ENCODE peak calls at places on chromosomes 6 and 20, in eight cellular contexts. One of them, this sample, is unnamed.

GRCh38 chr20:43545837-43546578 is 12.8 kb upstream of the SGK2 start:
- DNase-seq in NCI-H774: no peak
- DNase-seq in iris pigment epithelial cell: no peak
- DNase-seq in stimulated activated CD4-positive, alpha-beta T cell treated with anti-CD3 and anti-CD28 coated beads, Interleukin-4, amount 100 ng/mL, for 48 hours: no peak
- DNase-seq in activated CD4-positive, alpha-beta T cell treated with anti-CD3 and anti-CD28 coated beads, Interleukin-2, amount 10 ng/mL, durations not matched to agents 7 days and 5 days: no peak
- DNase-seq in amniotic stem cell: no peak
- DNase-seq in HEK293T: no peak
- DNase-seq in NCI-H1105: no peak
- DNase-seq in this sample: no peak

GRCh38 chr20:31860431-31861345 is 9.6 kb downstream of the DUSP15 start:
- DNase-seq in iris pigment epithelial cell: peak
- DNase-seq in NCI-H774: no peak
- DNase-seq in NCI-H1105: peak
- DNase-seq in stimulated activated CD4-positive, alpha-beta T cell treated with anti-CD3 and anti-CD28 coated beads, Interleukin-4, amount 100 ng/mL, for 48 hours: no peak
- DNase-seq in amniotic stem cell: no peak
- DNase-seq in activated CD4-positive, alpha-beta T cell treated with anti-CD3 and anti-CD28 coated beads, Interleukin-2, amount 10 ng/mL, durations not matched to agents 7 days and 5 days: no peak
- DNase-seq in HEK293T: no peak
- DNase-seq in this sample: peak

GRCh38 chr20:14948416-14948815 is 611.0 kb upstream of the FLRT3 start:
- DNase-seq in iris pigment epithelial cell: no peak
- DNase-seq in NCI-H774: no peak
- DNase-seq in HEK293T: no peak
- DNase-seq in NCI-H1105: no peak
- DNase-seq in stimulated activated CD4-positive, alpha-beta T cell treated with anti-CD3 and anti-CD28 coated beads, Interleukin-4, amount 100 ng/mL, for 48 hours: no peak
- DNase-seq in activated CD4-positive, alpha-beta T cell treated with anti-CD3 and anti-CD28 coated beads, Interleukin-2, amount 10 ng/mL, durations not matched to agents 7 days and 5 days: no peak
- DNase-seq in amniotic stem cell: no peak
- DNase-seq in this sample: no peak

GRCh38 chr6:114053791-114054190 is 82.8 kb upstream of the HDAC2 start:
- DNase-seq in activated CD4-positive, alpha-beta T cell treated with anti-CD3 and anti-CD28 coated beads, Interleukin-2, amount 10 ng/mL, durations not matched to agents 7 days and 5 days: no peak
- DNase-seq in NCI-H774: no peak
- DNase-seq in amniotic stem cell: no peak
- DNase-seq in stimulated activated CD4-positive, alpha-beta T cell treated with anti-CD3 and anti-CD28 coated beads, Interleukin-4, amount 100 ng/mL, for 48 hours: no peak
- DNase-seq in NCI-H1105: no peak
- DNase-seq in HEK293T: no peak
- DNase-seq in iris pigment epithelial cell: no peak
- DNase-seq in this sample: no peak

GRCh38 chr20:34516874-34517542 is 786 bp downstream of the DYNLRB1 start:
- DNase-seq in stimulated activated CD4-positive, alpha-beta T cell treated with anti-CD3 and anti-CD28 coated beads, Interleukin-4, amount 100 ng/mL, for 48 hours: peak
- DNase-seq in iris pigment epithelial cell: peak
- DNase-seq in NCI-H1105: peak
- DNase-seq in NCI-H774: no peak
- DNase-seq in amniotic stem cell: no peak
- DNase-seq in activated CD4-positive, alpha-beta T cell treated with anti-CD3 and anti-CD28 coated beads, Interleukin-2, amount 10 ng/mL, durations not matched to agents 7 days and 5 days: peak
- DNase-seq in HEK293T: peak
- DNase-seq in this sample: no peak

GRCh38 chr6:42393339-42393738 is 58.4 kb downstream of the TRERF1 start:
- DNase-seq in iris pigment epithelial cell: no peak
- DNase-seq in activated CD4-positive, alpha-beta T cell treated with anti-CD3 and anti-CD28 coated beads, Interleukin-2, amount 10 ng/mL, durations not matched to agents 7 days and 5 days: no peak
- DNase-seq in NCI-H1105: no peak
- DNase-seq in NCI-H774: no peak
- DNase-seq in amniotic stem cell: no peak
- DNase-seq in stimulated activated CD4-positive, alpha-beta T cell treated with anti-CD3 and anti-CD28 coated beads, Interleukin-4, amount 100 ng/mL, for 48 hours: no peak
- DNase-seq in HEK293T: no peak
- DNase-seq in this sample: peak

GRCh38 chr6:161417712-161418457 is 144.0 kb upstream of the AGPAT4 start:
- DNase-seq in iris pigment epithelial cell: peak
- DNase-seq in stimulated activated CD4-positive, alpha-beta T cell treated with anti-CD3 and anti-CD28 coated beads, Interleukin-4, amount 100 ng/mL, for 48 hours: no peak
- DNase-seq in NCI-H774: no peak
- DNase-seq in NCI-H1105: no peak
- DNase-seq in HEK293T: peak
- DNase-seq in amniotic stem cell: no peak
- DNase-seq in activated CD4-positive, alpha-beta T cell treated with anti-CD3 and anti-CD28 coated beads, Interleukin-2, amount 10 ng/mL, durations not matched to agents 7 days and 5 days: no peak
- DNase-seq in this sample: peak

GRCh38 chr20:11195169-11195568 is 521.4 kb upstream of the JAG1 start:
- DNase-seq in NCI-H774: no peak
- DNase-seq in stimulated activated CD4-positive, alpha-beta T cell treated with anti-CD3 and anti-CD28 coated beads, Interleukin-4, amount 100 ng/mL, for 48 hours: no peak
- DNase-seq in NCI-H1105: no peak
- DNase-seq in amniotic stem cell: no peak
- DNase-seq in activated CD4-positive, alpha-beta T cell treated with anti-CD3 and anti-CD28 coated beads, Interleukin-2, amount 10 ng/mL, durations not matched to agents 7 days and 5 days: no peak
- DNase-seq in HEK293T: no peak
- DNase-seq in iris pigment epithelial cell: no peak
- DNase-seq in this sample: peak

GRCh38 chr6:20217476-20217855 is 5.2 kb upstream of the MBOAT1 start:
- DNase-seq in activated CD4-positive, alpha-beta T cell treated with anti-CD3 and anti-CD28 coated beads, Interleukin-2, amount 10 ng/mL, durations not matched to agents 7 days and 5 days: no peak
- DNase-seq in HEK293T: no peak
- DNase-seq in stimulated activated CD4-positive, alpha-beta T cell treated with anti-CD3 and anti-CD28 coated beads, Interleukin-4, amount 100 ng/mL, for 48 hours: no peak
- DNase-seq in NCI-H774: no peak
- DNase-seq in iris pigment epithelial cell: no peak
- DNase-seq in NCI-H1105: no peak
- DNase-seq in amniotic stem cell: no peak
- DNase-seq in this sample: no peak

GRCh38 chr6:89952696-89953095 is 58.4 kb downstream of the GJA10 start:
- DNase-seq in NCI-H774: no peak
- DNase-seq in stimulated activated CD4-positive, alpha-beta T cell treated with anti-CD3 and anti-CD28 coated beads, Interleukin-4, amount 100 ng/mL, for 48 hours: peak
- DNase-seq in iris pigment epithelial cell: peak
- DNase-seq in activated CD4-positive, alpha-beta T cell treated with anti-CD3 and anti-CD28 coated beads, Interleukin-2, amount 10 ng/mL, durations not matched to agents 7 days and 5 days: peak
- DNase-seq in HEK293T: no peak
- DNase-seq in NCI-H1105: no peak
- DNase-seq in amniotic stem cell: no peak
- DNase-seq in this sample: no peak

GRCh38 chr6:137811121-137811911 is 55.7 kb upstream of the TNFAIP3 start:
- DNase-seq in NCI-H774: peak
- DNase-seq in iris pigment epithelial cell: peak
- DNase-seq in NCI-H1105: no peak
- DNase-seq in activated CD4-positive, alpha-beta T cell treated with anti-CD3 and anti-CD28 coated beads, Interleukin-2, amount 10 ng/mL, durations not matched to agents 7 days and 5 days: peak
- DNase-seq in amniotic stem cell: peak
- DNase-seq in HEK293T: peak
- DNase-seq in stimulated activated CD4-positive, alpha-beta T cell treated with anti-CD3 and anti-CD28 coated beads, Interleukin-4, amount 100 ng/mL, for 48 hours: peak
- DNase-seq in this sample: peak

GRCh38 chr20:20624914-20625313 is 87.5 kb downstream of the RALGAPA2 start:
- DNase-seq in stimulated activated CD4-positive, alpha-beta T cell treated with anti-CD3 and anti-CD28 coated beads, Interleukin-4, amount 100 ng/mL, for 48 hours: no peak
- DNase-seq in activated CD4-positive, alpha-beta T cell treated with anti-CD3 and anti-CD28 coated beads, Interleukin-2, amount 10 ng/mL, durations not matched to agents 7 days and 5 days: no peak
- DNase-seq in iris pigment epithelial cell: no peak
- DNase-seq in NCI-H1105: peak
- DNase-seq in amniotic stem cell: no peak
- DNase-seq in HEK293T: no peak
- DNase-seq in NCI-H774: peak
- DNase-seq in this sample: no peak

GRCh38 chr6:25062070-25062811 is 126.5 kb upstream of the RIPOR2 start:
- DNase-seq in activated CD4-positive, alpha-beta T cell treated with anti-CD3 and anti-CD28 coated beads, Interleukin-2, amount 10 ng/mL, durations not matched to agents 7 days and 5 days: no peak
- DNase-seq in NCI-H774: no peak
- DNase-seq in HEK293T: no peak
- DNase-seq in iris pigment epithelial cell: no peak
- DNase-seq in NCI-H1105: no peak
- DNase-seq in stimulated activated CD4-positive, alpha-beta T cell treated with anti-CD3 and anti-CD28 coated beads, Interleukin-4, amount 100 ng/mL, for 48 hours: no peak
- DNase-seq in amniotic stem cell: no peak
- DNase-seq in this sample: no peak

GRCh38 chr6:110864816-110865215 is 9.8 kb upstream of the AMD1 start:
- DNase-seq in iris pigment epithelial cell: no peak
- DNase-seq in stimulated activated CD4-positive, alpha-beta T cell treated with anti-CD3 and anti-CD28 coated beads, Interleukin-4, amount 100 ng/mL, for 48 hours: no peak
- DNase-seq in amniotic stem cell: no peak
- DNase-seq in HEK293T: no peak
- DNase-seq in NCI-H1105: no peak
- DNase-seq in activated CD4-positive, alpha-beta T cell treated with anti-CD3 and anti-CD28 coated beads, Interleukin-2, amount 10 ng/mL, durations not matched to agents 7 days and 5 days: no peak
- DNase-seq in NCI-H774: peak
- DNase-seq in this sample: no peak

GRCh38 chr6:148304976-148305375 is 37.7 kb upstream of the SASH1 start:
- DNase-seq in HEK293T: no peak
- DNase-seq in stimulated activated CD4-positive, alpha-beta T cell treated with anti-CD3 and anti-CD28 coated beads, Interleukin-4, amount 100 ng/mL, for 48 hours: no peak
- DNase-seq in iris pigment epithelial cell: peak
- DNase-seq in NCI-H1105: no peak
- DNase-seq in amniotic stem cell: no peak
- DNase-seq in NCI-H774: no peak
- DNase-seq in activated CD4-positive, alpha-beta T cell treated with anti-CD3 and anti-CD28 coated beads, Interleukin-2, amount 10 ng/mL, durations not matched to agents 7 days and 5 days: no peak
- DNase-seq in this sample: no peak

GRCh38 chr6:151958332-151958731 is 150.8 kb downstream of the ESR1 start:
- DNase-seq in HEK293T: no peak
- DNase-seq in stimulated activated CD4-positive, alpha-beta T cell treated with anti-CD3 and anti-CD28 coated beads, Interleukin-4, amount 100 ng/mL, for 48 hours: no peak
- DNase-seq in iris pigment epithelial cell: peak
- DNase-seq in activated CD4-positive, alpha-beta T cell treated with anti-CD3 and anti-CD28 coated beads, Interleukin-2, amount 10 ng/mL, durations not matched to agents 7 days and 5 days: no peak
- DNase-seq in NCI-H774: no peak
- DNase-seq in NCI-H1105: no peak
- DNase-seq in amniotic stem cell: peak
- DNase-seq in this sample: no peak

GRCh38 chr6:30612213-30612612 is 4.8 kb downstream of the PPP1R10 start:
- DNase-seq in iris pigment epithelial cell: peak
- DNase-seq in NCI-H1105: no peak
- DNase-seq in stimulated activated CD4-positive, alpha-beta T cell treated with anti-CD3 and anti-CD28 coated beads, Interleukin-4, amount 100 ng/mL, for 48 hours: no peak
- DNase-seq in activated CD4-positive, alpha-beta T cell treated with anti-CD3 and anti-CD28 coated beads, Interleukin-2, amount 10 ng/mL, durations not matched to agents 7 days and 5 days: no peak
- DNase-seq in NCI-H774: no peak
- DNase-seq in HEK293T: no peak
- DNase-seq in amniotic stem cell: no peak
- DNase-seq in this sample: no peak

GRCh38 chr6:31718294-31718693 is 3.1 kb downstream of the LY6G6D start:
- DNase-seq in amniotic stem cell: no peak
- DNase-seq in activated CD4-positive, alpha-beta T cell treated with anti-CD3 and anti-CD28 coated beads, Interleukin-2, amount 10 ng/mL, durations not matched to agents 7 days and 5 days: no peak
- DNase-seq in iris pigment epithelial cell: no peak
- DNase-seq in NCI-H1105: peak
- DNase-seq in stimulated activated CD4-positive, alpha-beta T cell treated with anti-CD3 and anti-CD28 coated beads, Interleukin-4, amount 100 ng/mL, for 48 hours: no peak
- DNase-seq in NCI-H774: no peak
- DNase-seq in HEK293T: no peak
- DNase-seq in this sample: peak